ENCODE peak calls at places on chromosome 11, in four cellular contexts. W, V, P and Y are unnamed samples.

GRCh38 chr11:65491163-65491465 is 7.7 kb upstream of the MALAT1 start:
- DNase-seq in W (no peak), V (no peak), P (no peak), Y (no peak)

GRCh38 chr11:112805658-112806057 is 155.6 kb upstream of the NCAM1 start:
- DNase-seq in W (no peak), V (no peak), P (no peak), Y (no peak)

GRCh38 chr11:104783241-104783640 is 115.0 kb downstream of the CASP12 start:
- DNase-seq in W (no peak), V (no peak), P (no peak), Y (no peak)

GRCh38 chr11:77153276-77154185 is 25.5 kb downstream of the MYO7A start:
- DNase-seq in W (no peak), V (no peak), P (no peak), Y (no peak)

GRCh38 chr11:71491531-71492329 is 35.3 kb upstream of the KRTAP5-7 start:
- DNase-seq in W (no peak), V (no peak), P (peak; percentile 28), Y (no peak)

GRCh38 chr11:121933694-121934093 is 182.3 kb downstream of the BLID start:
- DNase-seq in W (no peak), V (no peak), P (no peak), Y (no peak)

GRCh38 chr11:86456075-86456939 is 81.6 kb downstream of the CCDC81 start:
- DNase-seq in W (peak; percentile 67), V (peak; percentile 66), P (peak; percentile 93), Y (peak; percentile 77)

GRCh38 chr11:17076517-17077239 is 789 bp downstream of the RPS13 start:
- DNase-seq in W (no peak), V (no peak), P (no peak), Y (no peak)

GRCh38 chr11:131674051-131674755 is 303.8 kb downstream of the NTM start:
- DNase-seq in W (peak; percentile 3), V (peak; percentile 21), P (peak; percentile 96), Y (peak; percentile 76)

GRCh38 chr11:132072044-132072879 is 701.8 kb downstream of the NTM start:
- DNase-seq in W (no peak), V (no peak), P (no peak), Y (no peak)

GRCh38 chr11:133995066-133995465 is 38.3 kb upstream of the IGSF9B start:
- DNase-seq in W (no peak), V (no peak), P (no peak), Y (no peak)

GRCh38 chr11:4539603-4540219 is 5.3 kb upstream of the OR52M1 start:
- DNase-seq in W (no peak), V (peak; percentile 18), P (peak; percentile 82), Y (peak; percentile 52)

GRCh38 chr11:75944515-75944914 is 129.5 kb downstream of the UVRAG start:
- DNase-seq in W (no peak), V (no peak), P (no peak), Y (no peak)

GRCh38 chr11:27699242-27699925 is 871 bp downstream of the BDNF start:
- DNase-seq in W (no peak), V (no peak), P (peak; percentile 60), Y (no peak)

GRCh38 chr11:95297680-95298452 is 66.9 kb upstream of the SESN3 start:
- DNase-seq in W (no peak), V (no peak), P (no peak), Y (no peak)

GRCh38 chr11:35214792-35215193 is 75.8 kb downstream of the CD44 start:
- DNase-seq in W (peak; percentile 74), V (no peak), P (no peak), Y (no peak)

GRCh38 chr11:26442131-26442530 is 110.2 kb downstream of the ANO3 start:
- DNase-seq in W (no peak), V (no peak), P (no peak), Y (no peak)

GRCh38 chr11:70433038-70433437 is 34.7 kb downstream of the CTTN start:
- DNase-seq in W (no peak), V (no peak), P (no peak), Y (no peak)

GRCh38 chr11:64787526-64788320 is 9.4 kb upstream of the SF1 start:
- DNase-seq in W (no peak), V (peak; percentile 41), P (peak; percentile 89), Y (peak; percentile 75)

GRCh38 chr11:35553831-35554230 is 28.4 kb upstream of the PAMR1 start:
- DNase-seq in W (no peak), V (no peak), P (no peak), Y (no peak)

GRCh38 chr11:87391501-87391900 is 353.8 kb downstream of the TMEM135 start:
- DNase-seq in W (no peak), V (no peak), P (no peak), Y (no peak)

GRCh38 chr11:116984589-116984988 is 113.6 kb downstream of the SIK3 start:
- DNase-seq in W (no peak), V (no peak), P (no peak), Y (no peak)

GRCh38 chr11:798093-798713 is at the start of gene SLC25A22:
- DNase-seq in W (no peak), V (peak; percentile 49), P (peak; percentile 93), Y (peak; percentile 84)
- TF ChIP-seq FOSL1 in W (no peak), V (no peak), P (no peak), Y (no peak)

GRCh38 chr11:124737638-124738293 is 2.0 kb upstream of the NRGN start:
- DNase-seq in W (no peak), V (no peak), P (no peak), Y (no peak)
- H3K9ac ChIP-seq in W (no peak overlapping the region), V (no peak overlapping the region), P (no peak overlapping the region), Y (no peak overlapping the region)

DNA sequence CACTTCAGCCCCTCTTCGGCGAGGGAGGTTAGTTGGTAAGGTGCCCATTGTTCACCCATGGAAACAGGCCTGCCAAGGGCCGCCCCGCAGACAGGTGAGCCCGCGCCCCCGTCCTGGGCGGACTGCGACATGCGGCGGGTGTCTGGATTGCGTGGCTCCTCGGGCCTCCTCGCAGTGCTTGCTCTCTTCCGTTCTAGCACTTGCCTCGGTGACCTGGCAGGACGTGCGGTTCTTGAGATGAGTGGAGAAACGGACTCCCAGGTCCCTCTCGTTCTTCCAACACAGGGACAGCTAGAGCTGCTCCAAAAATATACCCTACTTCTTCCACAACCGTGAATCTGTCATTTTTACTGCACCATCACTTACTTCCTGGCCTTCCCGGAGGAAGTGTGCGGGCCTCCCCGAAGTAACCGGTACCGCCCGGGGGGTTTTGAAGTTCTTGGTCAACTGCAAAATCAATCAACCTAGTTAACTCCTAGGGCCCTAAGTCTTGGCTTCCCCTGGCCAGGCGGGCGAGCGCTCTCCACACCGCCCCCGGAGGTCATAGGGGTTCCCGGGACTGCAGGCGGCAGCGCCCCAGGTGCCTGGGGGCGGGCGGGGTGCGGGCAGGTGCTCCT is 745 bp upstream of the ZBTB44 start:
- DNase-seq in W (no peak), V (no peak), P (peak; percentile 80), Y (peak; percentile 14)
- TF ChIP-seq FOSL1 in W (no peak), V (no peak), P (no peak), Y (no peak)

DNA sequence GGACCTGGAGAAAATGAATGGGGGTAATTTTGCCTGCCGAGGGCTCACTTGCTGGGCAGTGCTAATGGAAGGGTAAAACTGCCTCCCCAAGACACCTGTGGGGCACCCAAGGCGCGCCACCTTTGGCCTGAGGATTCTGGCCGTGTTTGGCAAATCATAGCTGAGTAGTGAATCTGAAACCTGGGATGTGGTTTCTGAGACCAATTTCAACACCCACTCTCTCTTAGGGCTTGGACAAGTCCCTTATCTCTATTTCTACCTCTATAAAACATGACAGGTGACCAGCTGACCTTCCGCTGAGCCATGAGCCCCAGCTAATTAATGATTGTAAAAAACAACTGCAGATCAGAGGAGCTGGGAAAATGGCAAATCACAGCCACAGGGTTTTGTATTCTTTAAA is 1.5 kb upstream of the PACSIN3 start:
- DNase-seq in W (no peak), V (no peak), P (no peak), Y (no peak)
- H3K9ac ChIP-seq in W (peak overlapping the region; percentile 91), V (peak overlapping the region; percentile 94), P (no peak overlapping the region), Y (no peak overlapping the region)